ENCODE peak calls at places on chromosomes 7 and 10, in six cellular contexts. I is NCI-H748 treated with DMSO at 0.1 percent for 48 hours; U is GM20000; V is AML-193; A is stimulated activated CD4-positive, alpha-beta T cell treated with anti-CD3 and anti-CD28 coated beads, Interleukin-15, amount 100 ng/mL, for 24 hours; H is cardiac fibroblast. D is an unnamed sample.

GRCh38 chr7:155555116-155555695 is 8.8 kb upstream of the CNPY1 start:
- DNase-seq in A (no peak), H (no peak), I (no peak), U (no peak), V (no peak), D (no peak)

GRCh38 chr10:32323051-32323450 is 23.9 kb downstream of the EPC1 start:
- DNase-seq in A (no peak), I (no peak), V (no peak), U (no peak), H (no peak), D (no peak)

GRCh38 chr7:54864718-54865117 is 105.7 kb upstream of the SEC61G start:
- DNase-seq in V (no peak), U (no peak), I (peak; percentile 92), A (no peak), H (no peak), D (no peak)

GRCh38 chr10:6322805-6323204 is 120.1 kb downstream of the PFKFB3 start:
- DNase-seq in I (no peak), H (no peak), U (no peak), A (no peak), V (no peak), D (no peak)

GRCh38 chr10:130631139-130631864 is 495.1 kb downstream of the GLRX3 start:
- DNase-seq in I (no peak), U (no peak), A (no peak), H (no peak), V (peak; percentile 27), D (no peak)

GRCh38 chr7:91128574-91129348 is 135.5 kb upstream of the FZD1 start:
- DNase-seq in I (no peak), V (no peak), U (no peak), A (no peak), H (no peak), D (peak; percentile 35)

GRCh38 chr10:49844775-49845561 is 82.8 kb upstream of the OGDHL start:
- DNase-seq in I (no peak), U (no peak), A (no peak), H (peak; percentile 71), V (no peak), D (no peak)

GRCh38 chr10:133336131-133337078 is at the start of gene CALY:
- DNase-seq in A (peak; percentile 74), H (no peak), U (peak; percentile 79), V (no peak), I (no peak), D (peak; percentile 80)

GRCh38 chr7:101390901-101391301 is 28.2 kb downstream of the COL26A1 start:
- DNase-seq in A (peak; percentile 32), V (peak; percentile 53), H (peak; percentile 44), U (peak; percentile 81), I (no peak), D (peak; percentile 88)

GRCh38 chr7:155705656-155706360 is 61.3 kb downstream of the RBM33 start:
- DNase-seq in U (no peak), V (no peak), A (no peak), H (no peak), I (no peak), D (no peak)

GRCh38 chr10:110919971-110920881 is 822 bp downstream of the SHOC2 start:
- DNase-seq in U (peak; percentile 49), I (peak; percentile 18), V (peak; percentile 93), H (peak; percentile 78), A (peak; percentile 30), D (peak; percentile 70)

GRCh38 chr7:151249732-151250072 is 1.2 kb upstream of the SMARCD3 start:
- DNase-seq in A (no peak), U (no peak), H (peak; percentile 54), V (no peak), I (no peak), D (peak; percentile 68)

GRCh38 chr7:6162650-6163366 is 109.6 kb downstream of the CYTH3 start:
- DNase-seq in V (no peak), A (no peak), U (no peak), I (no peak), H (no peak), D (no peak)

GRCh38 chr7:156074982-156075615 is 262.8 kb upstream of the SHH start:
- DNase-seq in H (no peak), I (no peak), A (no peak), U (no peak), V (no peak), D (no peak)

GRCh38 chr10:108388716-108389115 is 1224.2 kb upstream of the SORCS1 start:
- DNase-seq in U (no peak), A (no peak), I (no peak), H (no peak), V (no peak), D (no peak)

GRCh38 chr7:7761974-7762769 is 43.8 kb upstream of the RPA3 start:
- DNase-seq in H (peak; percentile 74), I (no peak), A (no peak), U (peak; percentile 29), V (peak; percentile 19), D (no peak)

GRCh38 chr10:44197646-44198045 is 187.3 kb downstream of the CXCL12 start:
- DNase-seq in U (no peak), H (no peak), V (no peak), A (no peak), I (no peak), D (no peak)